ENCODE peak calls at places on chromosomes 5 and 9, in eight cellular contexts. One of them, this sample, is unnamed.

GRCh38 chr5:150458819-150459557 is 9.4 kb upstream of the RPS14 start:
- DNase-seq in mucosa of gallbladder: peak
- DNase-seq in activated naive CD8-positive, alpha-beta T cell treated with anti-CD3 and anti-CD28 coated beads, Interleukin-2, amount 50 U/mL, for 16 hours: peak
- DNase-seq in stimulated activated effector memory CD8-positive, alpha-beta T cell treated with anti-CD3 and anti-CD28 coated beads, Interleukin-12 subunit alpha, Interleukin-12 subunit beta, amount 100 ng/mL, for 72 hours: peak
- DNase-seq in SHP77 treated with DMSO at 0.1 percent for 48 hours: peak
- DNase-seq in stimulated activated CD8-positive, alpha-beta memory T cell treated with anti-CD3 and anti-CD28 coated beads, Interleukin-7, amount 100 ng/mL, for 24 hours: peak
- DNase-seq in BJ: no peak
- DNase-seq in Right ventricle myocardium superior: peak
- DNase-seq in this sample: peak

GRCh38 chr5:75601996-75602395 is 9.3 kb upstream of the ANKDD1B start:
- DNase-seq in mucosa of gallbladder: no peak
- DNase-seq in activated naive CD8-positive, alpha-beta T cell treated with anti-CD3 and anti-CD28 coated beads, Interleukin-2, amount 50 U/mL, for 16 hours: no peak
- DNase-seq in stimulated activated effector memory CD8-positive, alpha-beta T cell treated with anti-CD3 and anti-CD28 coated beads, Interleukin-12 subunit alpha, Interleukin-12 subunit beta, amount 100 ng/mL, for 72 hours: no peak
- DNase-seq in SHP77 treated with DMSO at 0.1 percent for 48 hours: no peak
- DNase-seq in stimulated activated CD8-positive, alpha-beta memory T cell treated with anti-CD3 and anti-CD28 coated beads, Interleukin-7, amount 100 ng/mL, for 24 hours: no peak
- DNase-seq in BJ: peak
- DNase-seq in Right ventricle myocardium superior: no peak
- DNase-seq in this sample: no peak

GRCh38 chr5:60349891-60350415 is 350.0 kb downstream of the DEPDC1B start:
- DNase-seq in mucosa of gallbladder: no peak
- DNase-seq in activated naive CD8-positive, alpha-beta T cell treated with anti-CD3 and anti-CD28 coated beads, Interleukin-2, amount 50 U/mL, for 16 hours: no peak
- DNase-seq in stimulated activated effector memory CD8-positive, alpha-beta T cell treated with anti-CD3 and anti-CD28 coated beads, Interleukin-12 subunit alpha, Interleukin-12 subunit beta, amount 100 ng/mL, for 72 hours: no peak
- DNase-seq in SHP77 treated with DMSO at 0.1 percent for 48 hours: no peak
- DNase-seq in stimulated activated CD8-positive, alpha-beta memory T cell treated with anti-CD3 and anti-CD28 coated beads, Interleukin-7, amount 100 ng/mL, for 24 hours: no peak
- DNase-seq in BJ: no peak
- DNase-seq in Right ventricle myocardium superior: no peak
- DNase-seq in this sample: no peak

GRCh38 chr9:21505425-21506179 is 23.5 kb upstream of the IFNE start:
- DNase-seq in mucosa of gallbladder: no peak
- DNase-seq in activated naive CD8-positive, alpha-beta T cell treated with anti-CD3 and anti-CD28 coated beads, Interleukin-2, amount 50 U/mL, for 16 hours: no peak
- DNase-seq in stimulated activated effector memory CD8-positive, alpha-beta T cell treated with anti-CD3 and anti-CD28 coated beads, Interleukin-12 subunit alpha, Interleukin-12 subunit beta, amount 100 ng/mL, for 72 hours: no peak
- DNase-seq in SHP77 treated with DMSO at 0.1 percent for 48 hours: no peak
- DNase-seq in stimulated activated CD8-positive, alpha-beta memory T cell treated with anti-CD3 and anti-CD28 coated beads, Interleukin-7, amount 100 ng/mL, for 24 hours: no peak
- DNase-seq in BJ: no peak
- DNase-seq in Right ventricle myocardium superior: no peak
- DNase-seq in this sample: no peak

GRCh38 chr5:171888051-171888481 is 102.4 kb downstream of the SMIM23 start:
- DNase-seq in mucosa of gallbladder: no peak
- DNase-seq in activated naive CD8-positive, alpha-beta T cell treated with anti-CD3 and anti-CD28 coated beads, Interleukin-2, amount 50 U/mL, for 16 hours: no peak
- DNase-seq in stimulated activated effector memory CD8-positive, alpha-beta T cell treated with anti-CD3 and anti-CD28 coated beads, Interleukin-12 subunit alpha, Interleukin-12 subunit beta, amount 100 ng/mL, for 72 hours: no peak
- DNase-seq in SHP77 treated with DMSO at 0.1 percent for 48 hours: no peak
- DNase-seq in stimulated activated CD8-positive, alpha-beta memory T cell treated with anti-CD3 and anti-CD28 coated beads, Interleukin-7, amount 100 ng/mL, for 24 hours: no peak
- DNase-seq in BJ: no peak
- DNase-seq in Right ventricle myocardium superior: no peak
- DNase-seq in this sample: no peak

GRCh38 chr5:102154291-102154690 is 141.8 kb downstream of the SLCO4C1 start:
- DNase-seq in mucosa of gallbladder: no peak
- DNase-seq in activated naive CD8-positive, alpha-beta T cell treated with anti-CD3 and anti-CD28 coated beads, Interleukin-2, amount 50 U/mL, for 16 hours: no peak
- DNase-seq in stimulated activated effector memory CD8-positive, alpha-beta T cell treated with anti-CD3 and anti-CD28 coated beads, Interleukin-12 subunit alpha, Interleukin-12 subunit beta, amount 100 ng/mL, for 72 hours: no peak
- DNase-seq in SHP77 treated with DMSO at 0.1 percent for 48 hours: no peak
- DNase-seq in stimulated activated CD8-positive, alpha-beta memory T cell treated with anti-CD3 and anti-CD28 coated beads, Interleukin-7, amount 100 ng/mL, for 24 hours: no peak
- DNase-seq in BJ: no peak
- DNase-seq in Right ventricle myocardium superior: no peak
- DNase-seq in this sample: no peak

GRCh38 chr5:72498284-72498683 is 8.9 kb downstream of the ZNF366 start:
- DNase-seq in mucosa of gallbladder: no peak
- DNase-seq in activated naive CD8-positive, alpha-beta T cell treated with anti-CD3 and anti-CD28 coated beads, Interleukin-2, amount 50 U/mL, for 16 hours: no peak
- DNase-seq in stimulated activated effector memory CD8-positive, alpha-beta T cell treated with anti-CD3 and anti-CD28 coated beads, Interleukin-12 subunit alpha, Interleukin-12 subunit beta, amount 100 ng/mL, for 72 hours: no peak
- DNase-seq in SHP77 treated with DMSO at 0.1 percent for 48 hours: no peak
- DNase-seq in stimulated activated CD8-positive, alpha-beta memory T cell treated with anti-CD3 and anti-CD28 coated beads, Interleukin-7, amount 100 ng/mL, for 24 hours: no peak
- DNase-seq in BJ: no peak
- DNase-seq in Right ventricle myocardium superior: no peak
- DNase-seq in this sample: no peak

GRCh38 chr9:134571946-134572914 is 69.4 kb upstream of the COL5A1 start:
- DNase-seq in mucosa of gallbladder: no peak
- DNase-seq in activated naive CD8-positive, alpha-beta T cell treated with anti-CD3 and anti-CD28 coated beads, Interleukin-2, amount 50 U/mL, for 16 hours: no peak
- DNase-seq in stimulated activated effector memory CD8-positive, alpha-beta T cell treated with anti-CD3 and anti-CD28 coated beads, Interleukin-12 subunit alpha, Interleukin-12 subunit beta, amount 100 ng/mL, for 72 hours: no peak
- DNase-seq in SHP77 treated with DMSO at 0.1 percent for 48 hours: no peak
- DNase-seq in stimulated activated CD8-positive, alpha-beta memory T cell treated with anti-CD3 and anti-CD28 coated beads, Interleukin-7, amount 100 ng/mL, for 24 hours: no peak
- DNase-seq in BJ: no peak
- DNase-seq in Right ventricle myocardium superior: peak
- DNase-seq in this sample: no peak

GRCh38 chr5:1907616-1908015 is 24.9 kb upstream of the IRX4 start:
- DNase-seq in mucosa of gallbladder: no peak
- DNase-seq in activated naive CD8-positive, alpha-beta T cell treated with anti-CD3 and anti-CD28 coated beads, Interleukin-2, amount 50 U/mL, for 16 hours: no peak
- DNase-seq in stimulated activated effector memory CD8-positive, alpha-beta T cell treated with anti-CD3 and anti-CD28 coated beads, Interleukin-12 subunit alpha, Interleukin-12 subunit beta, amount 100 ng/mL, for 72 hours: no peak
- DNase-seq in SHP77 treated with DMSO at 0.1 percent for 48 hours: no peak
- DNase-seq in stimulated activated CD8-positive, alpha-beta memory T cell treated with anti-CD3 and anti-CD28 coated beads, Interleukin-7, amount 100 ng/mL, for 24 hours: no peak
- DNase-seq in BJ: no peak
- DNase-seq in Right ventricle myocardium superior: no peak
- DNase-seq in this sample: no peak

GRCh38 chr5:53334431-53334941 is 145.9 kb upstream of the FST start:
- DNase-seq in mucosa of gallbladder: no peak
- DNase-seq in activated naive CD8-positive, alpha-beta T cell treated with anti-CD3 and anti-CD28 coated beads, Interleukin-2, amount 50 U/mL, for 16 hours: no peak
- DNase-seq in stimulated activated effector memory CD8-positive, alpha-beta T cell treated with anti-CD3 and anti-CD28 coated beads, Interleukin-12 subunit alpha, Interleukin-12 subunit beta, amount 100 ng/mL, for 72 hours: no peak
- DNase-seq in SHP77 treated with DMSO at 0.1 percent for 48 hours: no peak
- DNase-seq in stimulated activated CD8-positive, alpha-beta memory T cell treated with anti-CD3 and anti-CD28 coated beads, Interleukin-7, amount 100 ng/mL, for 24 hours: no peak
- DNase-seq in BJ: no peak
- DNase-seq in Right ventricle myocardium superior: no peak
- DNase-seq in this sample: no peak

GRCh38 chr9:93013856-93014582 is 44.5 kb upstream of the SUSD3 start:
- DNase-seq in mucosa of gallbladder: no peak
- DNase-seq in activated naive CD8-positive, alpha-beta T cell treated with anti-CD3 and anti-CD28 coated beads, Interleukin-2, amount 50 U/mL, for 16 hours: no peak
- DNase-seq in stimulated activated effector memory CD8-positive, alpha-beta T cell treated with anti-CD3 and anti-CD28 coated beads, Interleukin-12 subunit alpha, Interleukin-12 subunit beta, amount 100 ng/mL, for 72 hours: no peak
- DNase-seq in SHP77 treated with DMSO at 0.1 percent for 48 hours: no peak
- DNase-seq in stimulated activated CD8-positive, alpha-beta memory T cell treated with anti-CD3 and anti-CD28 coated beads, Interleukin-7, amount 100 ng/mL, for 24 hours: no peak
- DNase-seq in BJ: no peak
- DNase-seq in Right ventricle myocardium superior: no peak
- DNase-seq in this sample: no peak

GRCh38 chr5:61082516-61083280 is 79.6 kb downstream of the SMIM15 start:
- DNase-seq in mucosa of gallbladder: no peak
- DNase-seq in activated naive CD8-positive, alpha-beta T cell treated with anti-CD3 and anti-CD28 coated beads, Interleukin-2, amount 50 U/mL, for 16 hours: no peak
- DNase-seq in stimulated activated effector memory CD8-positive, alpha-beta T cell treated with anti-CD3 and anti-CD28 coated beads, Interleukin-12 subunit alpha, Interleukin-12 subunit beta, amount 100 ng/mL, for 72 hours: no peak
- DNase-seq in SHP77 treated with DMSO at 0.1 percent for 48 hours: no peak
- DNase-seq in stimulated activated CD8-positive, alpha-beta memory T cell treated with anti-CD3 and anti-CD28 coated beads, Interleukin-7, amount 100 ng/mL, for 24 hours: no peak
- DNase-seq in BJ: no peak
- DNase-seq in Right ventricle myocardium superior: no peak
- DNase-seq in this sample: no peak

This sample was measured in activated T-helper 9 cell treated with anti-CD3 and anti-CD28 coated beads, Interleukin-2, amount 50 U/mL, for 16 hours.